ENCODE peak calls at places on chromosome 12, in eight cellular contexts. S is A549, L is HCT116, A is lower leg skin, Q is adrenal gland, R is astrocyte of the spinal cord, J is heart left ventricle, T is AG04450. Y is an unnamed sample.

GRCh38 chr12:124904306-124905098 is 9.9 kb downstream of the UBC start:
- DNase-seq in L (no peak), S (peak; percentile 89), Q (peak; percentile 97), T (no peak), J (peak; percentile 93), A (peak; percentile 90), R (peak; percentile 77), Y (peak; percentile 86)

GRCh38 chr12:6272300-6273208 is 37.9 kb upstream of the PLEKHG6 start:
- DNase-seq in T (no peak), Q (no peak), A (peak; percentile 67), J (no peak), L (peak; percentile 88), S (no peak), R (no peak), Y (no peak)

GRCh38 chr12:6962285-6963015 is 8.0 kb downstream of the PHB2 start:
- DNase-seq in Q (no peak), A (no peak), J (no peak), L (no peak), S (no peak), T (no peak), R (no peak), Y (no peak)

GRCh38 chr12:107570721-107571120 is 114.9 kb upstream of the PWP1 start:
- DNase-seq in R (peak; percentile 63), T (peak; percentile 16), L (no peak), A (no peak), Q (no peak), S (no peak), J (no peak), Y (no peak)

GRCh38 chr12:87430444-87430843 is 598.8 kb downstream of the C12orf50 start:
- DNase-seq in R (peak; percentile 16), L (no peak), T (no peak), J (no peak), S (no peak), A (no peak), Q (peak; percentile 21), Y (no peak)

GRCh38 chr12:52929538-52929937 is 19.4 kb upstream of the KRT18 start:
- DNase-seq in L (no peak), S (no peak), T (no peak), R (no peak), J (no peak), Q (no peak), A (no peak), Y (no peak)

GRCh38 chr12:109930028-109930800 is 30.1 kb downstream of the TCHP start:
- DNase-seq in R (no peak), J (no peak), Q (no peak), S (no peak), T (no peak), A (no peak), L (no peak), Y (no peak)

GRCh38 chr12:42855362-42855950 is 265.9 kb upstream of the PRICKLE1 start:
- DNase-seq in T (no peak), S (no peak), A (no peak), J (no peak), R (no peak), L (no peak), Q (no peak), Y (no peak)

GRCh38 chr12:94510128-94510527 is 50.5 kb upstream of the CEP83 start:
- DNase-seq in S (no peak), T (no peak), J (no peak), R (no peak), Q (no peak), A (no peak), L (no peak), Y (no peak)

GRCh38 chr12:22443379-22444316 is 100.7 kb downstream of the C2CD5 start:
- DNase-seq in S (peak; percentile 51), L (peak; percentile 75), A (peak; percentile 59), T (peak; percentile 36), J (peak; percentile 49), R (peak; percentile 79), Q (peak; percentile 63), Y (peak; percentile 41)

GRCh38 chr12:51028811-51029146 is 2.6 kb upstream of the SLC11A2 start:
- DNase-seq in T (no peak), L (no peak), R (no peak), J (no peak), S (no peak), Q (no peak), A (no peak), Y (no peak)

GRCh38 chr12:110337912-110338710 is 57.1 kb downstream of the ATP2A2 start:
- DNase-seq in Q (no peak), A (no peak), R (no peak), J (no peak), S (no peak), T (no peak), L (no peak), Y (no peak)

GRCh38 chr12:65685514-65685913 is 138.8 kb upstream of the HMGA2 start:
- DNase-seq in S (no peak), Q (no peak), R (peak; percentile 44), T (no peak), J (no peak), A (no peak), L (peak; percentile 29), Y (peak; percentile 16)

GRCh38 chr12:92784795-92785562 is 82.2 kb downstream of the PLEKHG7 start:
- DNase-seq in Q (peak; percentile 20), T (peak; percentile 55), S (peak; percentile 67), A (no peak), L (peak; percentile 72), R (peak; percentile 87), J (no peak), Y (no peak)

GRCh38 chr12:10293570-10294227 is 14.0 kb upstream of the KLRD1 start:
- DNase-seq in S (no peak), R (no peak), L (no peak), Q (no peak), A (no peak), T (no peak), J (no peak), Y (no peak)

GRCh38 chr12:103503546-103504480 is 8.0 kb upstream of the C12orf42 start:
- DNase-seq in J (no peak), Q (no peak), T (no peak), L (peak; percentile 16), R (no peak), A (no peak), S (no peak), Y (no peak)

GRCh38 chr12:44812062-44812461 is 64.1 kb downstream of the NELL2 start:
- DNase-seq in A (no peak), R (no peak), T (no peak), L (peak; percentile 13), Q (no peak), S (no peak), J (no peak), Y (no peak)

GRCh38 chr12:54014315-54015209 is 5.8 kb downstream of the HOXC8 start:
- DNase-seq in Q (no peak), J (no peak), T (no peak), R (no peak), L (no peak), A (no peak), S (no peak), Y (no peak)

GRCh38 chr12:54010053-54010971 is 1.5 kb downstream of the HOXC8 start:
- DNase-seq in Q (no peak), J (no peak), L (no peak), T (no peak), S (no peak), R (no peak), A (no peak), Y (no peak)

GRCh38 chr12:54010972-54011664 is 2.3 kb downstream of the HOXC8 start:
- DNase-seq in T (no peak), Q (no peak), J (no peak), S (no peak), L (no peak), A (no peak), R (no peak), Y (no peak)

GRCh38 chr12:54011665-54012532 is 3.1 kb downstream of the HOXC8 start:
- DNase-seq in J (no peak), S (no peak), R (no peak), A (no peak), L (no peak), Q (no peak), T (no peak), Y (no peak)

GRCh38 chr12:54012631-54013398 is 4.0 kb downstream of the HOXC8 start:
- DNase-seq in J (no peak), T (no peak), R (no peak), L (no peak), Q (no peak), S (peak; percentile 54), A (no peak), Y (no peak)
- TF ChIP-seq CTCF in J (no peak), T (no peak), R (no peak), L (peak; percentile 18), Q (no peak), S (no peak), A (no peak), Y (no peak)

DNA sequence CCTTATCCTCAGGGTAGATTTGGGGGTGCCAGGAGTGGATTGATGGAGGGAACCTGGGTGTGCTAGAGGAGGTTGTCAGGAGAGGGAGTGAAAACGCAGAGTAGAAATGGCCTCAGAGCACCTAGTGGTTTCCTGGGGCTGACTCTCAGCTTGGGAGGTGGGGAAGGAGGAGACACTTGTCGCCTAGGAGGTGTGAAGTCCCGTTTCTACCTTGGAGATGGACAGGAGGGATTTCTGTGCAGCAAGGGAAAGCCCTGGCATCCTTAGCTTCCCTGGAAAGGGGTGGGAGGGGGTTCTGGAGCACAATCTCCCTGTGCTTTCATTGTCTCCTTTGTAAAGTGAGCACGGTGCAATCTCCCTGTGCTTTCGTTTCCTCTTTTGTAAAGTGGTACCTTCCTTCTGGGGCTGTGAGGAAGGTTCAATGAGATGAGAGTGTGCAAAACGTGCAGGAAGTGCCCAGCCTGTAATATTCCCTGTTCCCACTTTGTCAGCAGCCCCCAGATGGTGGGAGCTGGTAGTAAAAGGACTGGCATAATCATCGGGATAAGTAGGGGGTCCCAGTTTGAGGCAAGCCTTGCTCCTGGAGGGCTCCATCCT is 1.6 kb downstream of the OAS3 start:
- DNase-seq in J (no peak), A (no peak), T (no peak), L (no peak), R (no peak), Q (no peak), S (no peak), Y (no peak)
- H3K4me3 ChIP-seq in J (peak overlapping the region; percentile 12), A (no peak overlapping the region), T (no peak overlapping the region), L (no peak overlapping the region), R (no peak overlapping the region), Q (no peak overlapping the region), S (no peak overlapping the region), Y (no peak overlapping the region)

GRCh38 chr12:120466560-120467315 is 2.8 kb downstream of the SRSF9 start:
- DNase-seq in L (peak; percentile 34), A (no peak), R (peak; percentile 26), J (no peak), T (no peak), Q (peak; percentile 45), S (no peak), Y (no peak)
- TF ChIP-seq CTCF in L (peak; percentile 64), A (no peak), R (peak; percentile 72), J (peak; percentile 41), T (peak; percentile 65), Q (peak; percentile 47), S (peak; percentile 60), Y (peak; percentile 66)

DNA sequence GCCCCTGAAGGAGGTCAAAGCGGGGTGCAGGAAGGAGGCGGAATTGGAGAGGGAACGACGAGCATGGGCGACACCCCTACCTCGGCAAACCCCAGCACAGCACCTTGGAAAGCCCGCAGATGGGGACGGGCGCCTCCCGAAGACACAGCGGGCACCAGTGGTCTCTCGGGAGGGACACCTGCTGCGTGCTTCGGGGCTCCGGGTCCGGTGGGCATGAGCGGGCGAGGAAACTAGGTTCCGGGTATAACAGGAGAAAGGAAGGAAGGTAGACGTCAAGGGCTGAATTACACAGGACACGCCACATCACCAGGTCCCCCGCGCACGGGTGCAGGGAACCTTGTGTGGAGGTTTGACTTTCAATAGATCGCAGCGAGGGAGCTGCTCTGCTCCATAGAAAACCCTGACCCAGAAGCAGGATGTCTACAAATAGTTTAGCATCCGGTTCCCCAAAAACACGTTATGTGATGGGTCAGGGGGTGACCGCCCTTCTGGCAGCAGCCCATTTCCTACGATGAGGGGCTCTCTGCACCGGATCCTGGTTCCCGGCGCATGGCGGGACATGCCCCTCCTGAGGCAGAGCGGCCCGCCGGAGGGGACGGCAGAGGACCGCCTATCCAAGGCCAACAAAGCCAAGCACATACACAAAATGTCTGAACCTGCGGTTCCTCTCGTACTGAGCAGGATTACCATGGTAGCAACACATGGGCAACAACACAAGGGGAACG is 196.9 kb downstream of the ALG10 start:
- DNase-seq in T (no peak), R (no peak), S (no peak), J (no peak), A (no peak), L (no peak), Q (no peak), Y (no peak)
- H3K4me3 ChIP-seq in T (no peak overlapping the region), R (no peak overlapping the region), S (peak overlapping the region; percentile 47), J (peak overlapping the region; percentile 30), A (no peak overlapping the region), L (no peak overlapping the region), Q (no peak overlapping the region), Y (peak overlapping the region; percentile 44)